ENCODE peak calls at places on chromosomes 3 and 15, in nine cellular contexts. One of them, this sample, is unnamed.

GRCh38 chr3:9934235-9934621 is 594 bp downstream of the CRELD1 start:
- DNase-seq in fibroblast of lung: no peak
- DNase-seq in mesendoderm: no peak
- DNase-seq in right atrium auricular region: no peak
- DNase-seq in CD8-positive, alpha-beta T cell: no peak
- DNase-seq in A549: no peak
- DNase-seq in IMR-90: no peak
- DNase-seq in AG09309: no peak
- DNase-seq in Karpas-422: peak
- DNase-seq in this sample: no peak

GRCh38 chr3:27521872-27522265 is 37.7 kb upstream of the SLC4A7 start:
- DNase-seq in fibroblast of lung: no peak
- DNase-seq in mesendoderm: no peak
- DNase-seq in right atrium auricular region: no peak
- DNase-seq in CD8-positive, alpha-beta T cell: no peak
- DNase-seq in A549: no peak
- DNase-seq in IMR-90: no peak
- DNase-seq in AG09309: no peak
- DNase-seq in Karpas-422: no peak
- DNase-seq in this sample: no peak

GRCh38 chr15:100007609-100008008 is 274.4 kb upstream of the LYSMD4 start:
- DNase-seq in fibroblast of lung: no peak
- DNase-seq in mesendoderm: no peak
- DNase-seq in right atrium auricular region: no peak
- DNase-seq in CD8-positive, alpha-beta T cell: no peak
- DNase-seq in A549: no peak
- DNase-seq in IMR-90: no peak
- DNase-seq in AG09309: no peak
- DNase-seq in Karpas-422: no peak
- DNase-seq in this sample: no peak

GRCh38 chr3:115403791-115404190 is 219.5 kb upstream of the GAP43 start:
- DNase-seq in fibroblast of lung: no peak
- DNase-seq in mesendoderm: peak
- DNase-seq in right atrium auricular region: no peak
- DNase-seq in CD8-positive, alpha-beta T cell: no peak
- DNase-seq in A549: no peak
- DNase-seq in IMR-90: no peak
- DNase-seq in AG09309: no peak
- DNase-seq in Karpas-422: no peak
- DNase-seq in this sample: no peak

GRCh38 chr3:114080201-114080600 is 23.7 kb downstream of the QTRT2 start:
- DNase-seq in fibroblast of lung: no peak
- DNase-seq in mesendoderm: no peak
- DNase-seq in right atrium auricular region: no peak
- DNase-seq in CD8-positive, alpha-beta T cell: no peak
- DNase-seq in A549: no peak
- DNase-seq in IMR-90: no peak
- DNase-seq in AG09309: no peak
- DNase-seq in Karpas-422: no peak
- DNase-seq in this sample: no peak

GRCh38 chr15:39804026-39804425 is 21.4 kb upstream of the FSIP1 start:
- DNase-seq in fibroblast of lung: peak
- DNase-seq in mesendoderm: no peak
- DNase-seq in right atrium auricular region: no peak
- DNase-seq in CD8-positive, alpha-beta T cell: no peak
- DNase-seq in A549: no peak
- DNase-seq in IMR-90: peak
- DNase-seq in AG09309: no peak
- DNase-seq in Karpas-422: no peak
- DNase-seq in this sample: peak

GRCh38 chr3:30426319-30426993 is 179.9 kb upstream of the TGFBR2 start:
- DNase-seq in fibroblast of lung: peak
- DNase-seq in mesendoderm: peak
- DNase-seq in right atrium auricular region: peak
- DNase-seq in CD8-positive, alpha-beta T cell: no peak
- DNase-seq in A549: no peak
- DNase-seq in IMR-90: peak
- DNase-seq in AG09309: no peak
- DNase-seq in Karpas-422: no peak
- DNase-seq in this sample: peak

GRCh38 chr3:126310816-126311215 is 46.4 kb downstream of the KLF15 start:
- DNase-seq in fibroblast of lung: no peak
- DNase-seq in mesendoderm: no peak
- DNase-seq in right atrium auricular region: no peak
- DNase-seq in CD8-positive, alpha-beta T cell: no peak
- DNase-seq in A549: no peak
- DNase-seq in IMR-90: no peak
- DNase-seq in AG09309: no peak
- DNase-seq in Karpas-422: no peak
- DNase-seq in this sample: no peak

GRCh38 chr3:161222662-161223061 is 1.6 kb downstream of the NMD3 start:
- DNase-seq in fibroblast of lung: peak
- DNase-seq in mesendoderm: peak
- DNase-seq in right atrium auricular region: no peak
- DNase-seq in CD8-positive, alpha-beta T cell: no peak
- DNase-seq in A549: no peak
- DNase-seq in IMR-90: peak
- DNase-seq in AG09309: no peak
- DNase-seq in Karpas-422: no peak
- DNase-seq in this sample: no peak

GRCh38 chr3:157107037-157107436 is 52.9 kb downstream of the CCNL1 start:
- DNase-seq in fibroblast of lung: no peak
- DNase-seq in mesendoderm: no peak
- DNase-seq in right atrium auricular region: no peak
- DNase-seq in CD8-positive, alpha-beta T cell: no peak
- DNase-seq in A549: no peak
- DNase-seq in IMR-90: no peak
- DNase-seq in AG09309: no peak
- DNase-seq in Karpas-422: no peak
- DNase-seq in this sample: no peak

GRCh38 chr3:72973031-72973723 is 23.4 kb upstream of the PPP4R2 start:
- DNase-seq in fibroblast of lung: no peak
- DNase-seq in mesendoderm: peak
- DNase-seq in right atrium auricular region: no peak
- DNase-seq in CD8-positive, alpha-beta T cell: no peak
- DNase-seq in A549: no peak
- DNase-seq in IMR-90: peak
- DNase-seq in AG09309: no peak
- DNase-seq in Karpas-422: no peak
- DNase-seq in this sample: peak

GRCh38 chr3:13715961-13716360 is 163.9 kb downstream of the WNT7A start:
- DNase-seq in fibroblast of lung: no peak
- DNase-seq in mesendoderm: no peak
- DNase-seq in right atrium auricular region: peak
- DNase-seq in CD8-positive, alpha-beta T cell: no peak
- DNase-seq in A549: no peak
- DNase-seq in IMR-90: no peak
- DNase-seq in AG09309: no peak
- DNase-seq in Karpas-422: no peak
- DNase-seq in this sample: no peak

GRCh38 chr15:52134502-52135144 is 22.0 kb upstream of the BCL2L10 start:
- DNase-seq in fibroblast of lung: no peak
- DNase-seq in mesendoderm: no peak
- DNase-seq in right atrium auricular region: no peak
- DNase-seq in CD8-positive, alpha-beta T cell: no peak
- DNase-seq in A549: no peak
- DNase-seq in IMR-90: no peak
- DNase-seq in AG09309: no peak
- DNase-seq in Karpas-422: no peak
- DNase-seq in this sample: no peak

GRCh38 chr15:71562251-71562650 is 248.1 kb upstream of the NR2E3 start:
- DNase-seq in fibroblast of lung: no peak
- DNase-seq in mesendoderm: no peak
- DNase-seq in right atrium auricular region: no peak
- DNase-seq in CD8-positive, alpha-beta T cell: no peak
- DNase-seq in A549: no peak
- DNase-seq in IMR-90: no peak
- DNase-seq in AG09309: no peak
- DNase-seq in Karpas-422: no peak
- DNase-seq in this sample: no peak

GRCh38 chr3:56931816-56932215 is 128.6 kb upstream of the SPATA12 start:
- DNase-seq in fibroblast of lung: no peak
- DNase-seq in mesendoderm: no peak
- DNase-seq in right atrium auricular region: no peak
- DNase-seq in CD8-positive, alpha-beta T cell: no peak
- DNase-seq in A549: no peak
- DNase-seq in IMR-90: no peak
- DNase-seq in AG09309: no peak
- DNase-seq in Karpas-422: no peak
- DNase-seq in this sample: no peak

GRCh38 chr3:125357837-125358236 is 17.3 kb downstream of the ZNF148 start:
- DNase-seq in fibroblast of lung: no peak
- DNase-seq in mesendoderm: no peak
- DNase-seq in right atrium auricular region: no peak
- DNase-seq in CD8-positive, alpha-beta T cell: no peak
- DNase-seq in A549: no peak
- DNase-seq in IMR-90: no peak
- DNase-seq in AG09309: no peak
- DNase-seq in Karpas-422: no peak
- DNase-seq in this sample: no peak

GRCh38 chr3:96844204-96844514 is 29.8 kb downstream of the EPHA6 start:
- DNase-seq in fibroblast of lung: no peak
- DNase-seq in mesendoderm: no peak
- DNase-seq in right atrium auricular region: no peak
- DNase-seq in CD8-positive, alpha-beta T cell: no peak
- DNase-seq in A549: no peak
- DNase-seq in IMR-90: no peak
- DNase-seq in AG09309: no peak
- DNase-seq in Karpas-422: no peak
- DNase-seq in this sample: no peak

GRCh38 chr3:69422751-69423150 is 36.9 kb upstream of the FRMD4B start:
- DNase-seq in fibroblast of lung: peak
- DNase-seq in mesendoderm: no peak
- DNase-seq in right atrium auricular region: no peak
- DNase-seq in CD8-positive, alpha-beta T cell: no peak
- DNase-seq in A549: no peak
- DNase-seq in IMR-90: peak
- DNase-seq in AG09309: no peak
- DNase-seq in Karpas-422: no peak
- DNase-seq in this sample: no peak

GRCh38 chr3:169850618-169851017 is 19.1 kb downstream of the LRRC31 start:
- DNase-seq in fibroblast of lung: no peak
- DNase-seq in mesendoderm: no peak
- DNase-seq in right atrium auricular region: no peak
- DNase-seq in CD8-positive, alpha-beta T cell: no peak
- DNase-seq in A549: no peak
- DNase-seq in IMR-90: no peak
- DNase-seq in AG09309: no peak
- DNase-seq in Karpas-422: no peak
- DNase-seq in this sample: no peak
- H3K4me3 ChIP-seq in fibroblast of lung: no peak
- H3K4me3 ChIP-seq in mesendoderm: no peak
- H3K4me3 ChIP-seq in right atrium auricular region: no peak
- H3K4me3 ChIP-seq in CD8-positive, alpha-beta T cell: no peak
- H3K4me3 ChIP-seq in A549: no peak
- H3K4me3 ChIP-seq in IMR-90: no peak
- H3K4me3 ChIP-seq in AG09309: no peak
- H3K4me3 ChIP-seq in Karpas-422: no peak
- H3K4me3 ChIP-seq in this sample: no peak

DNA sequence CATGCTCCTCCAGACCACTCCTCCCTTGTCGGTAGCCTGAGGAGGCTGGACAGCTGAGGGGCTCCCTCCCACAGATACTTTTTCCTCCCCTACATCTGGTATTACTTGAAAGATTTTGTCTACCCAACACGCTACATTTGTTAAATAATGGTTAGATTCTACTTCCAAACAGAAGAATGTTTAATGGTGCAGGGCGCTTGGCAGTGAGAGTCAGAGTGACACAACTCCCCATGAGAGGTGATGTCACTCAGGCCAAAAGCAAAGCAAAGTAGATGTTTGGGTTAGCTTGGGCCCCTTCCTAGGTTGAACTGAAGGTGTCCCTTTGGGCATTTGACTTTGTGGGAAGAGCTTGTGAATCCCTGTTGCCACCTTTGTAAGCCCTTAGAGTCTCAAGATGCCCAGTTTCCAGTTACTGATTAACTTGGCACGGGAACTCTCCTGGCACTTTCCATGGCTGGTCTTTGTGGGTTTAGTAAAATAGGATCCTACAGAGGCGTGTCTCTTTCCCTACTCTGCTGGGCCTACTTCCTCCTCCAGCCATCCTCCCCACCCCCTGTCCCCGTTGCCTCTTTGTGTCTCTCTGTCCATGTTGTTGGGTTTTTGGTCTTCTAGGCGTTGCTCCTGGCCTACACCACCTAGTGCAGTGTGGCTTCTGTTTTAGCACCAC is 5.6 kb downstream of the LIMD1 start:
- DNase-seq in fibroblast of lung: no peak
- DNase-seq in mesendoderm: no peak
- DNase-seq in right atrium auricular region: no peak
- DNase-seq in CD8-positive, alpha-beta T cell: no peak
- DNase-seq in A549: no peak
- DNase-seq in IMR-90: no peak
- DNase-seq in AG09309: no peak
- DNase-seq in Karpas-422: no peak
- DNase-seq in this sample: no peak
- H3K4me3 ChIP-seq in fibroblast of lung: no peak
- H3K4me3 ChIP-seq in mesendoderm: no peak
- H3K4me3 ChIP-seq in right atrium auricular region: no peak
- H3K4me3 ChIP-seq in CD8-positive, alpha-beta T cell: no peak
- H3K4me3 ChIP-seq in A549: no peak
- H3K4me3 ChIP-seq in IMR-90: no peak
- H3K4me3 ChIP-seq in AG09309: no peak
- H3K4me3 ChIP-seq in Karpas-422: no peak
- H3K4me3 ChIP-seq in this sample: no peak

DNA sequence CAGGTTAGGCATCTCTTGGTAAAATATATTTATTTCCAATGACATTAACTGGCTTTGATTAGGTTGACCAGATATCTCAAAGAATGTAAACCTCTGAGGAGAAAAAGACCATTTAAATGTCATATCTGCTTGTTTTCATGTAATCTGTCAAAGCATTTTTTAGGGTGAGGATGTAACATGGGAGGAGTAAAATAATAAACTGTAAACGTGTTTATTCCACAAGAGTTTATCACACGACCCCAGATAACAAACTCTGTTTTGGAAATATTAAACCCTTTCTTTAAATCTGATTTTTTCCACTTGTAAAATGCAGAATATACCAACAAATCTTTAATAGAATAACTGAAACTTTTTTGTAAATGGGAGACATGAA is 1.6 kb downstream of the TM4SF1 start:
- DNase-seq in fibroblast of lung: no peak
- DNase-seq in mesendoderm: no peak
- DNase-seq in right atrium auricular region: no peak
- DNase-seq in CD8-positive, alpha-beta T cell: no peak
- DNase-seq in A549: no peak
- DNase-seq in IMR-90: no peak
- DNase-seq in AG09309: no peak
- DNase-seq in Karpas-422: no peak
- DNase-seq in this sample: no peak
- H3K4me3 ChIP-seq in fibroblast of lung: peak
- H3K4me3 ChIP-seq in mesendoderm: no peak
- H3K4me3 ChIP-seq in right atrium auricular region: peak
- H3K4me3 ChIP-seq in CD8-positive, alpha-beta T cell: no peak
- H3K4me3 ChIP-seq in A549: peak
- H3K4me3 ChIP-seq in IMR-90: peak
- H3K4me3 ChIP-seq in AG09309: peak
- H3K4me3 ChIP-seq in Karpas-422: no peak
- H3K4me3 ChIP-seq in this sample: peak

DNA sequence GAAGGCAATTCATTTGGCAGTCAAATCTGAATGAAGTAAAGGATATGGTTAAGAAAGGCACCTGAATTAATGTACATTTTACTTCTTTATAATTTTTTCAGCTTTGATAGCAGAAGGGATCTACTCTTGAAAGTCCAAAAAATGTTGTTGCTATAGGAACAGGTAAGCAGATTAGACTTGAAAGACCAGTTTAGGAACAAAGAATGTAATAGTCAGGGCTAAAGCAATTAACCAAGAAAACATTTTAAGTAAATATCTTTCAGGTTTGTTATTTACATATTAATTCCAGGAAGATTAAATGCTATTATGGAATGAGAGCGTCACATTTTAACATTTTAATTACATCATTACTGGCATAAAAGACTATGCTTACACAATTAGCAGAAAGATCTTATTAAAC is 1.1 kb downstream of the ATP13A4 start:
- DNase-seq in fibroblast of lung: no peak
- DNase-seq in mesendoderm: no peak
- DNase-seq in right atrium auricular region: no peak
- DNase-seq in CD8-positive, alpha-beta T cell: no peak
- DNase-seq in A549: no peak
- DNase-seq in IMR-90: no peak
- DNase-seq in AG09309: no peak
- DNase-seq in Karpas-422: peak
- DNase-seq in this sample: no peak
- H3K4me3 ChIP-seq in fibroblast of lung: no peak
- H3K4me3 ChIP-seq in mesendoderm: no peak
- H3K4me3 ChIP-seq in right atrium auricular region: no peak
- H3K4me3 ChIP-seq in CD8-positive, alpha-beta T cell: no peak
- H3K4me3 ChIP-seq in A549: no peak
- H3K4me3 ChIP-seq in IMR-90: no peak
- H3K4me3 ChIP-seq in AG09309: no peak
- H3K4me3 ChIP-seq in Karpas-422: peak
- H3K4me3 ChIP-seq in this sample: no peak